ENCODE peak calls at places on chromosomes 13 and 19, in nine cellular contexts. W is A549, E is stomach, V is tibial nerve, F is sigmoid colon, G is SK-N-SH, O is transverse colon, A is suprapubic skin, P is K562. Z is an unnamed sample.

GRCh38 chr19:34676697-34677385 is at the start of gene SCGB2B2:
- DNase-seq in W (peak; percentile 90), E (no peak), V (no peak), F (no peak), G (peak; percentile 82), O (no peak), A (no peak), P (no peak), Z (no peak)

GRCh38 chr19:1941146-1942077 is at the start of gene CSNK1G2:
- DNase-seq in W (no peak), E (no peak), V (no peak), F (no peak), G (no peak), O (peak; percentile 30), A (peak; percentile 84), P (peak; percentile 42), Z (peak; percentile 67)

GRCh38 chr13:78137404-78138142 is 218.9 kb upstream of the EDNRB start:
- DNase-seq in W (peak; percentile 6), E (no peak), V (peak; percentile 27), F (no peak), G (peak; percentile 59), O (no peak), A (no peak), P (peak; percentile 21), Z (no peak)

GRCh38 chr19:29678484-29679106 is 13.3 kb downstream of the PLEKHF1 start:
- DNase-seq in W (no peak), E (no peak), V (peak; percentile 72), F (peak; percentile 93), G (peak; percentile 58), O (peak; percentile 28), A (peak; percentile 75), P (no peak), Z (peak; percentile 91)

GRCh38 chr19:45262570-45262969 is 11.5 kb downstream of the MARK4 start:
- DNase-seq in W (no peak), E (no peak), V (no peak), F (no peak), G (no peak), O (no peak), A (no peak), P (no peak), Z (no peak)

GRCh38 chr13:35630551-35631275 is 154.2 kb upstream of the MAB21L1 start:
- DNase-seq in W (peak; percentile 15), E (no peak), V (peak; percentile 30), F (no peak), G (peak; percentile 36), O (no peak), A (no peak), P (peak; percentile 5), Z (no peak)

GRCh38 chr13:31361673-31362072 is 161.9 kb downstream of the B3GLCT start:
- DNase-seq in W (no peak), E (no peak), V (no peak), F (no peak), G (no peak), O (no peak), A (no peak), P (no peak), Z (no peak)

GRCh38 chr19:45767881-45768643 is 990 bp downstream of the SIX5 start:
- DNase-seq in W (peak; percentile 54), E (peak; percentile 70), V (peak; percentile 53), F (peak; percentile 91), G (peak; percentile 67), O (peak; percentile 70), A (peak; percentile 84), P (peak; percentile 41), Z (peak; percentile 78)

GRCh38 chr13:32645854-32646253 is 59.6 kb downstream of the PDS5B start:
- DNase-seq in W (no peak), E (no peak), V (no peak), F (no peak), G (no peak), O (no peak), A (no peak), P (no peak), Z (no peak)

GRCh38 chr19:19816679-19817078 is 4.9 kb downstream of the ZNF506 start:
- DNase-seq in W (no peak), E (no peak), V (no peak), F (no peak), G (no peak), O (no peak), A (no peak), P (no peak), Z (no peak)

DNA sequence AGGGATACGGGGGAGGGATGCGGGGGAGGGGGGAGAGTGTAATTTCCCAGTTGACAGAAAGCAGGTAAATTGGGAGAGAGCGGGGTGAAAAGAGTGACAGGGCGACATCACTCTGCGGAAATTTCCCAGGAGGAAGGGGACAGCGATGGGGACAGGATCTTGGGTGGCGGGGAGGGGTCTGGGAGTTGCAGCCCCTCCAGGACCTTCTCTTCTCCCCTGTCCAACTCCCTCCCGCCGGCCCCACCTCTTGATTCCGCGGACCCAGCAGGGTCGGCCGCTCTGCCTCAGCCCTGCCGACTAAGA is 107.9 kb upstream of the DOCK9 start:
- DNase-seq in W (no peak), E (no peak), V (no peak), F (no peak), G (no peak), O (no peak), A (no peak), P (no peak), Z (no peak)
- H3K4me3 ChIP-seq in W (peak overlapping the region; percentile 87), E (peak overlapping the region; percentile 82), V (peak overlapping the region; percentile 84), F (peak overlapping the region; percentile 86), G (peak overlapping the region; percentile 79), O (peak overlapping the region; percentile 81), A (peak overlapping the region; percentile 98), P (peak overlapping the region; percentile 80), Z (peak overlapping the region; percentile 86)

GRCh38 chr19:48170817-48171347 is 402 bp downstream of the ZSWIM9 start:
- DNase-seq in W (no peak), E (no peak), V (no peak), F (no peak), G (peak; percentile 64), O (no peak), A (no peak), P (no peak), Z (no peak)

GRCh38 chr19:48174445-48175030 is 4.1 kb downstream of the ZSWIM9 start:
- DNase-seq in W (no peak), E (no peak), V (no peak), F (no peak), G (no peak), O (no peak), A (no peak), P (no peak), Z (no peak)

GRCh38 chr19:48171584-48172170 is 1.2 kb downstream of the ZSWIM9 start:
- DNase-seq in W (no peak), E (no peak), V (no peak), F (no peak), G (no peak), O (no peak), A (no peak), P (no peak), Z (no peak)

GRCh38 chr19:48176226-48176625 is 5.7 kb downstream of the ZSWIM9 start:
- DNase-seq in W (no peak), E (no peak), V (no peak), F (no peak), G (no peak), O (no peak), A (no peak), P (no peak), Z (no peak)

DNA sequence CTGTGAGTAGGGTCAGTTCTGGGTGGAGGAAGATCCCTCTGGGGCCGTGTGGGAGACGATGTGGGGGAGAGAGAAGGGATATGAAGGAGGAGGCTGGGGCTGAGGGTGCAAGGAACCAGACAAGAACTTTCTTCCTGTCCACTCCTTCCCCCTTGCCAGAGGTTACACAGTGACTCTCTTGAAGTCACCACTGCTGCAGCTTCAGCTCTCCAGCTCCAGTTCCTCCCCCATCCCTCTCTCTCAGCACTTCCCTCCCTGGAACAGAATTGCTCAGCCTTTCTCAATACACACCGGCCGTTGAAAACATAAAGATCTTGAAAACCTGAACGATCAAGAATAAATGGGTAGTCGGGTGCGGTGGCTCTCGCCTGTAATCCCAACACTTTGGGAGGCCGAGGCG is 5.1 kb downstream of the ZSWIM9 start:
- DNase-seq in W (no peak), E (no peak), V (no peak), F (no peak), G (no peak), O (no peak), A (no peak), P (no peak), Z (no peak)
- H3K27ac ChIP-seq in W (no peak overlapping the region), E (no peak overlapping the region), V (no peak overlapping the region), F (no peak overlapping the region), G (no peak overlapping the region), O (no peak overlapping the region), A (no peak overlapping the region), P (no peak overlapping the region), Z (no peak overlapping the region)

DNA sequence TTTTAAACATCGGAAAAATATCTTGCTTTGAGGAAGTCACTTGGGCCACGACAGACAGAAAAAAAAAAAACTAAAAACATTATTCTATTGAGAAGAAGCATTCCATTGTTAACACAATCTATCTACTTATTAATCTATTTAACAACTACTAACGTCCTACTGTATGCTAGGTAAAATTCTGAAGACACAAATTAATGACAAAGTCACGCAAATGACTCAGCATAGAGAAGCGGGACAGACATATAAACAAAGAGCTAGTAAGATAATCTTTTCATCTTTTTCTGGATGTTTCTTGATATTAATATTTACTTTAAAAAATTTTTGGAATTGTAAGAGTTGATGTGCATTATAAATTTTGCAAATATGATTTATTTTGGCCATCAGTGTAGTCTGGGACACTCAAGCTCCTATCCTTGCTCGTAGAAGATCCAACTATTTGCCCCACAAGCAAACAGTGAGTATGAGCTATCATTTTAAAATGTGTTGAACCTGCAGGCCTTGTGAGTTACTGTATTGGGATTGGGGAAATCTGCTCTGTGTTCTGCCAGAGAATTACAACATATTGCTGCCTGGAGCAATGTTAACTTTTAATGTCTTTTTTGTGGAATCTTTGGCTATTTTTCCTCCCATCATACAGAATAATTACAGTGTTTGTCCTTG is 109.1 kb downstream of the PCDH9 start:
- DNase-seq in W (no peak), E (no peak), V (no peak), F (no peak), G (no peak), O (no peak), A (no peak), P (no peak), Z (no peak)
- TF ChIP-seq EP300 in W (peak; percentile 84), E (no peak), V (no peak), F (no peak), G (no peak), O (no peak), A (no peak), P (no peak), Z (no peak)

GRCh38 chr19:17843428-17843827 is 4.4 kb downstream of the JAK3 start:
- DNase-seq in W (no peak), E (no peak), V (no peak), F (no peak), G (no peak), O (no peak), A (no peak), P (no peak), Z (no peak)

GRCh38 chr19:17840019-17840418 is 7.8 kb downstream of the JAK3 start:
- DNase-seq in W (no peak), E (no peak), V (no peak), F (no peak), G (no peak), O (no peak), A (no peak), P (no peak), Z (no peak)

GRCh38 chr19:17842663-17843313 is 5.0 kb downstream of the JAK3 start:
- DNase-seq in W (no peak), E (no peak), V (no peak), F (no peak), G (no peak), O (no peak), A (no peak), P (no peak), Z (peak; percentile 55)

GRCh38 chr19:17841810-17842662 is 5.7 kb downstream of the JAK3 start:
- DNase-seq in W (peak; percentile 91), E (peak; percentile 86), V (peak; percentile 80), F (peak; percentile 94), G (peak; percentile 99), O (peak; percentile 80), A (peak; percentile 77), P (peak; percentile 100), Z (peak; percentile 99)

GRCh38 chr19:17841371-17841809 is 6.4 kb downstream of the JAK3 start:
- DNase-seq in W (peak; percentile 74), E (peak; percentile 44), V (no peak), F (no peak), G (no peak), O (no peak), A (peak; percentile 61), P (no peak), Z (no peak)
- H3K4me3 ChIP-seq in W (peak overlapping the region; percentile 47), E (peak overlapping the region; percentile 27), V (peak overlapping the region; percentile 23), F (no peak overlapping the region), G (peak overlapping the region; percentile 46), O (no peak overlapping the region), A (peak overlapping the region; percentile 26), P (peak overlapping the region; percentile 58), Z (peak overlapping the region; percentile 22)